ENCODE peak calls at places on chromosome 5, in nine cellular contexts. One of them, this sample, is unnamed.

GRCh38 chr5:1005904-1006655 is 2.5 kb upstream of the NKD2 start:
- DNase-seq in foreskin fibroblast: no peak
- DNase-seq in IMR-90: no peak
- DNase-seq in HuH-7: no peak
- DNase-seq in Right ventricle myocardium superior: peak
- DNase-seq in activated CD8-positive, alpha-beta memory T cell treated with anti-CD3 and anti-CD28 coated beads for 48 hours: no peak
- DNase-seq in NCI-H1092 treated with DMSO at 0.1 percent for 48 hours: no peak
- DNase-seq in stimulated activated CD8-positive, alpha-beta memory T cell treated with anti-CD3 and anti-CD28 coated beads, Interleukin-4, amount 100 ng/mL, for 48 hours: peak
- DNase-seq in pancreas: peak
- DNase-seq in this sample: peak

GRCh38 chr5:81750308-81751008 is 439 bp downstream of the SSBP2 start:
- DNase-seq in foreskin fibroblast: peak
- DNase-seq in IMR-90: no peak
- DNase-seq in HuH-7: peak
- DNase-seq in Right ventricle myocardium superior: no peak
- DNase-seq in activated CD8-positive, alpha-beta memory T cell treated with anti-CD3 and anti-CD28 coated beads for 48 hours: peak
- DNase-seq in NCI-H1092 treated with DMSO at 0.1 percent for 48 hours: no peak
- DNase-seq in stimulated activated CD8-positive, alpha-beta memory T cell treated with anti-CD3 and anti-CD28 coated beads, Interleukin-4, amount 100 ng/mL, for 48 hours: no peak
- DNase-seq in pancreas: no peak
- DNase-seq in this sample: no peak

GRCh38 chr5:135444360-135444759 is 2.8 kb downstream of the DCANP1 start:
- DNase-seq in foreskin fibroblast: no peak
- DNase-seq in IMR-90: no peak
- DNase-seq in HuH-7: no peak
- DNase-seq in Right ventricle myocardium superior: no peak
- DNase-seq in activated CD8-positive, alpha-beta memory T cell treated with anti-CD3 and anti-CD28 coated beads for 48 hours: no peak
- DNase-seq in NCI-H1092 treated with DMSO at 0.1 percent for 48 hours: no peak
- DNase-seq in stimulated activated CD8-positive, alpha-beta memory T cell treated with anti-CD3 and anti-CD28 coated beads, Interleukin-4, amount 100 ng/mL, for 48 hours: no peak
- DNase-seq in pancreas: no peak
- DNase-seq in this sample: no peak

GRCh38 chr5:142939884-142940283 is 169.7 kb downstream of the ARHGAP26 start:
- DNase-seq in foreskin fibroblast: peak
- DNase-seq in IMR-90: peak
- DNase-seq in HuH-7: no peak
- DNase-seq in Right ventricle myocardium superior: no peak
- DNase-seq in activated CD8-positive, alpha-beta memory T cell treated with anti-CD3 and anti-CD28 coated beads for 48 hours: no peak
- DNase-seq in NCI-H1092 treated with DMSO at 0.1 percent for 48 hours: no peak
- DNase-seq in stimulated activated CD8-positive, alpha-beta memory T cell treated with anti-CD3 and anti-CD28 coated beads, Interleukin-4, amount 100 ng/mL, for 48 hours: no peak
- DNase-seq in pancreas: no peak
- DNase-seq in this sample: no peak

GRCh38 chr5:80127037-80127642 is 92.0 kb downstream of the THBS4 start:
- DNase-seq in foreskin fibroblast: no peak
- DNase-seq in IMR-90: no peak
- DNase-seq in HuH-7: no peak
- DNase-seq in Right ventricle myocardium superior: no peak
- DNase-seq in activated CD8-positive, alpha-beta memory T cell treated with anti-CD3 and anti-CD28 coated beads for 48 hours: no peak
- DNase-seq in NCI-H1092 treated with DMSO at 0.1 percent for 48 hours: no peak
- DNase-seq in stimulated activated CD8-positive, alpha-beta memory T cell treated with anti-CD3 and anti-CD28 coated beads, Interleukin-4, amount 100 ng/mL, for 48 hours: no peak
- DNase-seq in pancreas: no peak
- DNase-seq in this sample: no peak

GRCh38 chr5:17203329-17204132 is 13.9 kb upstream of the BASP1 start:
- DNase-seq in foreskin fibroblast: peak
- DNase-seq in IMR-90: peak
- DNase-seq in HuH-7: peak
- DNase-seq in Right ventricle myocardium superior: no peak
- DNase-seq in activated CD8-positive, alpha-beta memory T cell treated with anti-CD3 and anti-CD28 coated beads for 48 hours: no peak
- DNase-seq in NCI-H1092 treated with DMSO at 0.1 percent for 48 hours: peak
- DNase-seq in stimulated activated CD8-positive, alpha-beta memory T cell treated with anti-CD3 and anti-CD28 coated beads, Interleukin-4, amount 100 ng/mL, for 48 hours: no peak
- DNase-seq in pancreas: no peak
- DNase-seq in this sample: no peak

GRCh38 chr5:151345808-151346478 is 1.4 kb downstream of the SLC36A2 start:
- DNase-seq in foreskin fibroblast: peak
- DNase-seq in IMR-90: peak
- DNase-seq in HuH-7: no peak
- DNase-seq in Right ventricle myocardium superior: no peak
- DNase-seq in activated CD8-positive, alpha-beta memory T cell treated with anti-CD3 and anti-CD28 coated beads for 48 hours: no peak
- DNase-seq in NCI-H1092 treated with DMSO at 0.1 percent for 48 hours: no peak
- DNase-seq in stimulated activated CD8-positive, alpha-beta memory T cell treated with anti-CD3 and anti-CD28 coated beads, Interleukin-4, amount 100 ng/mL, for 48 hours: no peak
- DNase-seq in pancreas: no peak
- DNase-seq in this sample: no peak

GRCh38 chr5:134189031-134189430 is 12.3 kb upstream of the SKP1 start:
- DNase-seq in foreskin fibroblast: no peak
- DNase-seq in IMR-90: no peak
- DNase-seq in HuH-7: no peak
- DNase-seq in Right ventricle myocardium superior: no peak
- DNase-seq in activated CD8-positive, alpha-beta memory T cell treated with anti-CD3 and anti-CD28 coated beads for 48 hours: no peak
- DNase-seq in NCI-H1092 treated with DMSO at 0.1 percent for 48 hours: no peak
- DNase-seq in stimulated activated CD8-positive, alpha-beta memory T cell treated with anti-CD3 and anti-CD28 coated beads, Interleukin-4, amount 100 ng/mL, for 48 hours: no peak
- DNase-seq in pancreas: peak
- DNase-seq in this sample: no peak

GRCh38 chr5:37730896-37731455 is 108.9 kb downstream of the GDNF start:
- DNase-seq in foreskin fibroblast: no peak
- DNase-seq in IMR-90: no peak
- DNase-seq in HuH-7: no peak
- DNase-seq in Right ventricle myocardium superior: no peak
- DNase-seq in activated CD8-positive, alpha-beta memory T cell treated with anti-CD3 and anti-CD28 coated beads for 48 hours: no peak
- DNase-seq in NCI-H1092 treated with DMSO at 0.1 percent for 48 hours: no peak
- DNase-seq in stimulated activated CD8-positive, alpha-beta memory T cell treated with anti-CD3 and anti-CD28 coated beads, Interleukin-4, amount 100 ng/mL, for 48 hours: no peak
- DNase-seq in pancreas: no peak
- DNase-seq in this sample: no peak

GRCh38 chr5:32498484-32498883 is 53.9 kb upstream of the ZFR start:
- DNase-seq in foreskin fibroblast: no peak
- DNase-seq in IMR-90: no peak
- DNase-seq in HuH-7: no peak
- DNase-seq in Right ventricle myocardium superior: no peak
- DNase-seq in activated CD8-positive, alpha-beta memory T cell treated with anti-CD3 and anti-CD28 coated beads for 48 hours: no peak
- DNase-seq in NCI-H1092 treated with DMSO at 0.1 percent for 48 hours: no peak
- DNase-seq in stimulated activated CD8-positive, alpha-beta memory T cell treated with anti-CD3 and anti-CD28 coated beads, Interleukin-4, amount 100 ng/mL, for 48 hours: no peak
- DNase-seq in pancreas: no peak
- DNase-seq in this sample: no peak